ENCODE peak calls at places on chromosome 22, in seven cellular contexts. F, W, A, K, S, G and Y are unnamed samples.
A peak's percentile ranks its signal among the peaks of the same experiment; 100 is the strongest.

GRCh38 chr22:31344369-31345330 is 1.5 kb downstream of the PATZ1 start:
- DNase-seq in F (no peak), W (no peak), A (peak; percentile 58), K (no peak), S (peak; percentile 80), G (no peak), Y (peak; percentile 17)

GRCh38 chr22:49785841-49786451 is 41.7 kb downstream of the BRD1 start:
- DNase-seq in F (no peak), W (no peak), A (no peak), K (no peak), S (no peak), G (no peak), Y (no peak)

GRCh38 chr22:44697423-44698179 is 4.4 kb upstream of the PRR5 start:
- DNase-seq in F (peak; percentile 90), W (no peak), A (peak; percentile 88), K (no peak), S (peak; percentile 82), G (peak; percentile 51), Y (peak; percentile 80)

GRCh38 chr22:43529461-43529860 is 117.6 kb downstream of the MPPED1 start:
- DNase-seq in F (no peak), W (no peak), A (no peak), K (no peak), S (no peak), G (no peak), Y (no peak)

GRCh38 chr22:39732625-39733024 is 160.9 kb downstream of the ENTHD1 start:
- DNase-seq in F (no peak), W (no peak), A (no peak), K (no peak), S (no peak), G (no peak), Y (no peak)

GRCh38 chr22:18000441-18001039 is 23.8 kb downstream of the MICAL3 start:
- DNase-seq in F (no peak), W (no peak), A (peak; percentile 37), K (no peak), S (peak; percentile 61), G (no peak), Y (peak; percentile 48)

GRCh38 chr22:23255506-23255905 is 75.2 kb downstream of the BCR start:
- DNase-seq in F (no peak), W (no peak), A (no peak), K (no peak), S (no peak), G (no peak), Y (no peak)

GRCh38 chr22:24976442-24977218 is 24.1 kb downstream of the KIAA1671 start:
- DNase-seq in F (no peak), W (no peak), A (no peak), K (no peak), S (no peak), G (no peak), Y (no peak)

GRCh38 chr22:23400286-23400981 is 179.7 kb downstream of the IGLL1 start:
- DNase-seq in F (no peak), W (no peak), A (no peak), K (no peak), S (no peak), G (no peak), Y (no peak)

GRCh38 chr22:23504522-23504921 is 75.6 kb downstream of the IGLL1 start:
- DNase-seq in F (no peak), W (no peak), A (peak; percentile 42), K (no peak), S (peak; percentile 20), G (no peak), Y (no peak)

GRCh38 chr22:38959574-38959973 is 2.2 kb downstream of the APOBEC3A start:
- DNase-seq in F (no peak), W (no peak), A (no peak), K (no peak), S (no peak), G (no peak), Y (no peak)

GRCh38 chr22:29004647-29005371 is 56.8 kb downstream of the C22orf31 start:
- DNase-seq in F (peak; percentile 74), W (no peak), A (peak; percentile 85), K (no peak), S (no peak), G (peak; percentile 71), Y (no peak)

GRCh38 chr22:48898524-48899377 is 928.9 kb downstream of the BRD1 start:
- DNase-seq in F (no peak), W (no peak), A (no peak), K (no peak), S (no peak), G (no peak), Y (no peak)

GRCh38 chr22:21778705-21779363 is 43.2 kb upstream of the YPEL1 start:
- DNase-seq in F (no peak), W (no peak), A (no peak), K (peak; percentile 76), S (no peak), G (no peak), Y (no peak)

GRCh38 chr22:43658823-43659222 is 153.3 kb downstream of the EFCAB6 start:
- DNase-seq in F (no peak), W (no peak), A (no peak), K (peak; percentile 3), S (no peak), G (no peak), Y (no peak)

GRCh38 chr22:30474683-30475424 is 3.0 kb upstream of the SEC14L3 start:
- DNase-seq in F (no peak), W (no peak), A (no peak), K (no peak), S (no peak), G (no peak), Y (no peak)

GRCh38 chr22:30968924-30969531 is at the start of gene TUG1:
- DNase-seq in F (peak; percentile 99), W (peak; percentile 95), A (peak; percentile 99), K (peak; percentile 88), S (peak; percentile 98), G (peak; percentile 98), Y (peak; percentile 92)

GRCh38 chr22:35310556-35311550 is 11.2 kb downstream of the TOM1 start:
- DNase-seq in F (peak; percentile 52), W (no peak), A (peak; percentile 53), K (no peak), S (no peak), G (no peak), Y (no peak)

GRCh38 chr22:43293661-43294392 is 49.3 kb downstream of the SCUBE1 start:
- DNase-seq in F (peak; percentile 47), W (no peak), A (peak; percentile 93), K (no peak), S (no peak), G (no peak), Y (no peak)

GRCh38 chr22:37818397-37819099 is 4.6 kb upstream of the GALR3 start:
- DNase-seq in F (peak; percentile 87), W (no peak), A (peak; percentile 79), K (no peak), S (peak; percentile 59), G (no peak), Y (peak; percentile 52)

GRCh38 chr22:37053310-37054077 is 2.0 kb downstream of the KCTD17 start:
- DNase-seq in F (no peak), W (no peak), A (no peak), K (no peak), S (no peak), G (no peak), Y (no peak)

GRCh38 chr22:23709107-23709506 is 18.3 kb downstream of the RGL4 start:
- DNase-seq in F (no peak), W (no peak), A (no peak), K (no peak), S (no peak), G (no peak), Y (no peak)

GRCh38 chr22:41178425-41178975 is 26.6 kb upstream of the L3MBTL2 start:
- DNase-seq in F (no peak), W (no peak), A (no peak), K (no peak), S (no peak), G (peak; percentile 61), Y (no peak)

GRCh38 chr22:30892731-30893221 is 75.8 kb downstream of the MORC2 start:
- DNase-seq in F (no peak), W (no peak), A (peak; percentile 3), K (no peak), S (no peak), G (no peak), Y (no peak)

GRCh38 chr22:19122752-19123492 is 710 bp upstream of the DGCR2 start:
- DNase-seq in F (peak; percentile 67), W (no peak), A (peak; percentile 63), K (no peak), S (no peak), G (no peak), Y (no peak)

GRCh38 chr22:27593378-27593777 is 208.2 kb downstream of the MN1 start:
- DNase-seq in F (no peak), W (no peak), A (no peak), K (no peak), S (no peak), G (no peak), Y (no peak)

GRCh38 chr22:31613286-31613903 is 48.6 kb downstream of the PISD start:
- DNase-seq in F (no peak), W (no peak), A (no peak), K (no peak), S (no peak), G (no peak), Y (no peak)

GRCh38 chr22:36899498-36899897 is 13.9 kb upstream of the CSF2RB start:
- DNase-seq in F (no peak), W (no peak), A (no peak), K (no peak), S (no peak), G (no peak), Y (no peak)

GRCh38 chr22:46073683-46074504 is 76.4 kb upstream of the PPARA start:
- DNase-seq in F (no peak), W (no peak), A (no peak), K (no peak), S (no peak), G (no peak), Y (peak; percentile 5)

GRCh38 chr22:45196926-45197605 is 33.3 kb downstream of the NUP50 start:
- DNase-seq in F (no peak), W (no peak), A (no peak), K (no peak), S (no peak), G (no peak), Y (no peak)